ENCODE peak calls at places on chromosomes 6 and 20, in seven cellular contexts. S is heart left ventricle, B is K562, N is heart right ventricle, Q is HCT116, F is upper lobe of right lung, J is left lung. E is an unnamed sample.

GRCh38 chr6:155120034-155120433 is 124.9 kb downstream of the TIAM2 start:
- ATAC-seq in S (no peak), B (no peak), N (no peak), Q (no peak), F (no peak), J (no peak), E (no peak)

GRCh38 chr6:116118608-116119007 is 7.3 kb downstream of the COL10A1 start:
- ATAC-seq in S (no peak), B (no peak), N (no peak), Q (no peak), F (no peak), J (no peak), E (no peak)

GRCh38 chr6:37155394-37156312 is 14.3 kb upstream of the PIM1 start:
- ATAC-seq in S (no peak), B (peak; percentile 84), N (no peak), Q (no peak), F (no peak), J (peak; percentile 44), E (no peak)

GRCh38 chr6:149628865-149629544 is 19.5 kb downstream of the KATNA1 start:
- ATAC-seq in S (no peak), B (peak; percentile 64), N (no peak), Q (peak; percentile 47), F (peak; percentile 55), J (no peak), E (no peak)

GRCh38 chr20:49400410-49400809 is 82.1 kb downstream of the KCNB1 start:
- ATAC-seq in S (peak; percentile 71), B (no peak), N (peak; percentile 70), Q (no peak), F (no peak), J (no peak), E (peak; percentile 83)

GRCh38 chr6:12304487-12304886 is 14.3 kb downstream of the EDN1 start:
- ATAC-seq in S (no peak), B (no peak), N (no peak), Q (no peak), F (no peak), J (no peak), E (no peak)

GRCh38 chr6:139743629-139744028 is 369.2 kb upstream of the CITED2 start:
- ATAC-seq in S (no peak), B (no peak), N (no peak), Q (peak; percentile 67), F (peak; percentile 57), J (peak; percentile 82), E (peak; percentile 48)

GRCh38 chr6:47106721-47107197 is 64.6 kb upstream of the ADGRF1 start:
- ATAC-seq in S (no peak), B (peak; percentile 49), N (no peak), Q (no peak), F (no peak), J (no peak), E (no peak)

GRCh38 chr6:16966821-16967817 is 134.7 kb upstream of the STMND1 start:
- ATAC-seq in S (no peak), B (no peak), N (no peak), Q (no peak), F (no peak), J (no peak), E (no peak)

GRCh38 chr6:82248233-82248735 is 740 bp upstream of the IBTK start:
- ATAC-seq in S (no peak), B (peak; percentile 59), N (peak; percentile 59), Q (peak; percentile 64), F (peak; percentile 40), J (peak; percentile 57), E (peak; percentile 44)

GRCh38 chr6:109008537-109008950 is 86.1 kb downstream of the SESN1 start:
- ATAC-seq in S (peak; percentile 12), B (peak; percentile 5), N (peak; percentile 57), Q (peak; percentile 4), F (peak; percentile 8), J (peak; percentile 52), E (peak; percentile 32)

GRCh38 chr20:44887466-44887865 is 2.0 kb downstream of the YWHAB start:
- ATAC-seq in S (no peak), B (no peak), N (no peak), Q (no peak), F (no peak), J (no peak), E (no peak)

GRCh38 chr20:43187476-43188233 is 2.1 kb downstream of the PTPRT start:
- ATAC-seq in S (peak; percentile 47), B (peak; percentile 88), N (peak; percentile 51), Q (peak; percentile 63), F (peak; percentile 77), J (peak; percentile 88), E (no peak)

GRCh38 chr6:156972145-156972544 is 195.0 kb downstream of the ARID1B start:
- ATAC-seq in S (no peak), B (no peak), N (no peak), Q (no peak), F (no peak), J (no peak), E (no peak)

GRCh38 chr6:13184089-13184468 is 144.3 kb downstream of the TBC1D7 start:
- ATAC-seq in S (peak; percentile 21), B (no peak), N (no peak), Q (no peak), F (no peak), J (no peak), E (no peak)

GRCh38 chr6:19317587-19317986 is 519.6 kb upstream of the ID4 start:
- ATAC-seq in S (no peak), B (no peak), N (no peak), Q (no peak), F (no peak), J (no peak), E (no peak)

GRCh38 chr20:45727044-45727443 is 4.9 kb downstream of the SPINT4 start:
- ATAC-seq in S (no peak), B (no peak), N (no peak), Q (no peak), F (no peak), J (no peak), E (no peak)

DNA sequence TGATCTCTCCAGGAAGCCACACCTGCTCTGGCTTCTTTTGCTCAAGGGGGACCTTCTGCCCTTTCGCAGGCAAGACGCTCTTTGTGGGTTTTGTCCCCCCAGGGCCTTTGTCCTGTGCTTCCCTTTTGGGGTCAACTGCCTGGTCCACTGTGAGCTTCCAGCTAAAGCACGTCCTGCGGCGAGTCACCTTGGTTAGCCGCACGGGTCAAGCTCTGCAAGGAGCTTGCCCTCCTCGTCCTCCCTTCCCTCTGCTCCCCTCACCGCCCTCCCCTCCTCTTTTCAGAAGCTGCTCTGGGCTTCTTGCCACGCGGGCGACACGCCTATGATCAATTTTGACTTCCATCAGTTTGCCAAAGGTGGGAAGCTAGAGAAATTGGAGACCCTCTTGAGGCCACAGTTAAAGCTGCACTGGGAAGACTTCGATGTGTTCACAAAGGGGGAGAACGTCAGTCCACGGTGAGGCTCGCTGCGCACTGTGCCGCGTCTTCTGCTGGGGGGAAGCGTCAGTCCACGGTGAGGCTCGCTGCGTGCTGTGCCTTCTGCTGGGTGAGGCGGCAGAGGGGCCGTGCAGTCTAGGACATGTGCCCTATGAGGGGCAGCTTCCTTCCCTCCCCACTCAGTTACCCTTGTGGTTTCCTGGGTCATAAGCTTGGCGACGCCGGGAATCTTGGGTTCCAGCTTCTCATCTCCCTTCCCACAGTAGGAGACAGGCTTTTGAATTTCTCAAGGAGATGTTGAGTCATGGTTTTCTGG is 80.2 kb downstream of the SYNJ2 start:
- ATAC-seq in S (no peak), B (no peak), N (no peak), Q (no peak), F (no peak), J (no peak), E (no peak)
- H3K27ac ChIP-seq in S (peak overlapping the region; percentile 70), B (no peak overlapping the region), N (peak overlapping the region; percentile 83), Q (no peak overlapping the region), F (no peak overlapping the region), J (no peak overlapping the region), E (peak overlapping the region; percentile 59)

GRCh38 chr6:163355471-163355991 is 59.0 kb upstream of the QKI start:
- ATAC-seq in S (peak; percentile 83), B (peak; percentile 19), N (peak; percentile 92), Q (peak; percentile 23), F (peak; percentile 75), J (peak; percentile 72), E (peak; percentile 71)
- H3K27ac ChIP-seq in S (peak overlapping the region; percentile 79), B (no peak overlapping the region), N (peak overlapping the region; percentile 91), Q (no peak overlapping the region), F (peak overlapping the region; percentile 80), J (peak overlapping the region; percentile 90), E (peak overlapping the region; percentile 69)

DNA sequence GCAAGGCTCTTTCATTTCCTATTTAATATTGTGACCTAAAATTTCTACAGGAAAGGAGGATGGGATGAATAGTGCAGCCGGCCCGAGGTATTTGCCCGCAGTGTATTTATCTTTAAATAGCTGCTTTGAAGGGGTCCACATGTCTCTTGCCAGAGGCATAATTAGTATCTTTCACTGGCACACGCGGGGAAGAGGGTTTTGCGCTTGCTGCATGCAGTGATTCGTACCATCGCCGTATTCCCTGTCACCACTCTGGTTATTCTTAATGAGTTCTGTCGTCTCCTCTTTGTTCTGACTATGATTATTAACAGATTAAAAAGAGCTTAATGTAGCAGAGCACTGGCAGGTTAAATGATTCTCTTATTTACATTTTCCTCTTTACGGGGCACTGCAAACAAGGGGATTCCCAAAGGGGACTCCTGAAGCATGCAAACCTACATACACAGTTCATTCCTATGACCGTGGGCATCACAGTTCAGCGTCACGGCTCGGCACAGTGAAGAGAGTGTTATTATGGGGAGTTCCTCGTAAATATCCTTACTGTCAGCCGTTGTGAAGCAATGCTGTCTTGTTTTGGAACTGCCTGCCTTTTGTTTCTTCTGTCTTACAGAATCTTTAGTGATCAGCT is 204.8 kb downstream of the DTNBP1 start:
- ATAC-seq in S (no peak), B (no peak), N (no peak), Q (no peak), F (no peak), J (no peak), E (no peak)
- H3K27ac ChIP-seq in S (no peak overlapping the region), B (no peak overlapping the region), N (no peak overlapping the region), Q (no peak overlapping the region), F (no peak overlapping the region), J (no peak overlapping the region), E (no peak overlapping the region)

GRCh38 chr20:25003002-25003401 is 10.5 kb upstream of the APMAP start:
- ATAC-seq in S (no peak), B (no peak), N (no peak), Q (no peak), F (no peak), J (no peak), E (no peak)

GRCh38 chr20:24998631-24999445 is 6.3 kb upstream of the APMAP start:
- ATAC-seq in S (peak; percentile 85), B (no peak), N (peak; percentile 71), Q (no peak), F (no peak), J (no peak), E (peak; percentile 25)

GRCh38 chr20:24999568-24999967 is 7.0 kb upstream of the APMAP start:
- ATAC-seq in S (no peak), B (no peak), N (no peak), Q (no peak), F (no peak), J (no peak), E (no peak)

GRCh38 chr20:24998121-24998520 is 5.6 kb upstream of the APMAP start:
- ATAC-seq in S (no peak), B (no peak), N (no peak), Q (no peak), F (no peak), J (no peak), E (no peak)

DNA sequence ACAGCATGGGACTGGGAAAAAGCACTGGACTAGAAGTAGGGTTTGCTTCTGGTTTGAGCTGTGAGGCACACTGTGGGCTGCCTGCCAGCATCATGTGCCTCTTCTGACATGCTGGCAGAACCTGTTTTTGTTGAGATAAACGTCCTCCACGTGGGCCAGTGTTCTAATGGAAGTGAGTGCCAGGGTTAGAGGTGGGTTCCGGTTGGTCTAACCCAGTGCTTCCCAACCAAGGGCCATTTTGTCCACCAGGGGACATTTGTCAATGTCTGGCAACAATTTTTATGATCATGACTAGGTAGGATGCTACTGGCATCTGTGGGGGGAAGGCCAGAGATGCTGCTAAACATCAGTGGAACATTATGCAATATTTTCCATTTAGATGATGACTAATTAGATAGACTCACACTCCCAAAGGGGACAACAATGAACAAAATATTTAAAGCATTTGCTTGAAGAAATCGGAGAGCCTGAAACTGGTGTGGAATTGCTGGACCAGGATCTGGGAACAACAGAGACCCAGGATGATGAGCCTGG is 7.8 kb upstream of the APMAP start:
- ATAC-seq in S (peak; percentile 10), B (no peak), N (peak; percentile 59), Q (peak; percentile 55), F (peak; percentile 80), J (peak; percentile 80), E (peak; percentile 90)
- H3K27ac ChIP-seq in S (peak overlapping the region; percentile 71), B (no peak overlapping the region), N (no peak overlapping the region), Q (no peak overlapping the region), F (no peak overlapping the region), J (no peak overlapping the region), E (peak overlapping the region; percentile 28)